ENCODE peak calls at places on chromosomes 5 and 9, in eight cellular contexts. R is effector CD4-positive, alpha-beta T cell; N is epithelial cell of esophagus; V is colonic mucosa; T is activated T-cell treated with anti-CD3 and anti-CD28 coated beads for 1 hour; G is H7; Z is astrocyte of the spinal cord; M is prostate gland. P is an unnamed sample.
A peak's percentile ranks its signal among the peaks of the same experiment; 100 is the strongest.

GRCh38 chr5:9192286-9192685 is 353.6 kb downstream of the SEMA5A start:
- DNase-seq in G (no peak), V (no peak), Z (no peak), M (no peak), N (no peak), R (no peak), T (no peak), P (no peak)

GRCh38 chr9:112334319-112334828 is 955 bp upstream of the PTBP3 start:
- DNase-seq in M (peak; percentile 21), V (peak; percentile 57), G (peak; percentile 11), Z (peak; percentile 54), T (peak; percentile 12), R (peak; percentile 37), N (peak; percentile 45), P (no peak)

GRCh38 chr5:17436345-17436744 is 61.7 kb upstream of the TAF11L2 start:
- DNase-seq in N (no peak), Z (no peak), G (no peak), R (no peak), T (no peak), M (no peak), V (no peak), P (no peak)

GRCh38 chr9:106619211-106619610 is 243.8 kb upstream of the ZNF462 start:
- DNase-seq in R (no peak), Z (peak; percentile 51), T (no peak), M (no peak), G (no peak), V (no peak), N (peak; percentile 69), P (no peak)

GRCh38 chr5:112146323-112146848 is 272.7 kb downstream of the EPB41L4A start:
- DNase-seq in Z (peak; percentile 66), T (no peak), R (no peak), V (no peak), G (no peak), N (peak; percentile 87), M (no peak), P (no peak)

GRCh38 chr5:119378075-119378699 is 22.4 kb downstream of the TNFAIP8 start:
- DNase-seq in T (no peak), M (no peak), Z (no peak), G (no peak), R (no peak), V (no peak), N (no peak), P (no peak)

GRCh38 chr9:132056717-132057429 is 22.8 kb downstream of the MED27 start:
- DNase-seq in N (peak; percentile 46), Z (no peak), R (no peak), T (no peak), V (no peak), G (no peak), M (no peak), P (no peak)

GRCh38 chr9:93852728-93853127 is 102.4 kb downstream of the BARX1 start:
- DNase-seq in Z (no peak), V (no peak), R (no peak), T (no peak), N (no peak), G (no peak), M (no peak), P (no peak)

GRCh38 chr5:34682926-34683623 is 26.9 kb downstream of the RAI14 start:
- DNase-seq in R (no peak), V (no peak), Z (peak; percentile 73), G (no peak), T (no peak), M (no peak), N (peak; percentile 77), P (no peak)

GRCh38 chr5:50699737-50700136 is 33.3 kb downstream of the PARP8 start:
- DNase-seq in N (peak; percentile 71), R (no peak), Z (no peak), M (no peak), G (no peak), T (no peak), V (no peak), P (no peak)

GRCh38 chr9:97382099-97382718 is 29.7 kb upstream of the TDRD7 start:
- DNase-seq in M (no peak), V (no peak), R (no peak), T (no peak), G (no peak), Z (no peak), N (no peak), P (no peak)

GRCh38 chr5:131171276-131171815 is 602 bp downstream of the LYRM7 start:
- DNase-seq in T (no peak), R (peak; percentile 6), N (peak; percentile 80), Z (no peak), G (no peak), M (no peak), V (peak; percentile 69), P (no peak)

GRCh38 chr5:138949988-138950387 is 74.9 kb upstream of the LRRTM2 start:
- DNase-seq in T (no peak), Z (no peak), M (no peak), R (no peak), N (no peak), G (peak; percentile 47), V (no peak), P (no peak)

GRCh38 chr9:14433841-14434511 is 120.0 kb upstream of the NFIB start:
- DNase-seq in N (peak; percentile 50), T (no peak), R (no peak), Z (peak; percentile 73), M (no peak), V (no peak), G (no peak), P (no peak)

GRCh38 chr9:107569171-107569570 is 79.6 kb upstream of the KLF4 start:
- DNase-seq in M (no peak), Z (no peak), V (no peak), G (no peak), N (no peak), T (no peak), R (no peak), P (peak; percentile 76)

GRCh38 chr9:127189628-127190027 is 67.2 kb upstream of the ANGPTL2 start:
- DNase-seq in V (no peak), N (no peak), Z (no peak), R (no peak), T (no peak), G (no peak), M (no peak), P (no peak)